ENCODE peak calls at places on chromosomes 7 and 10, in nine cellular contexts. Z, D, T, I, S, R, P, Y and O are unnamed samples. For H3K9me3, the result is how much of the 10 kb centered on the place peaks cover.

GRCh38 chr10:125989791-125990190 is 93.4 kb downstream of the FANK1 start:
- DNase-seq in S (no peak), R (no peak), T (no peak), I (no peak), Z (no peak), P (no peak), Y (no peak), D (no peak), O (no peak)

GRCh38 chr10:93039721-93040120 is 20.9 kb upstream of the CYP26C1 start:
- DNase-seq in D (no peak), T (no peak), I (no peak), Z (no peak), Y (no peak), S (no peak), R (no peak), P (no peak), O (no peak)

GRCh38 chr7:116571037-116571436 is 46.2 kb downstream of the CAV1 start:
- DNase-seq in I (no peak), T (no peak), D (no peak), R (no peak), Z (no peak), P (no peak), Y (no peak), S (no peak), O (no peak)

GRCh38 chr7:30179016-30179436 is 44.2 kb downstream of the MTURN start:
- DNase-seq in T (no peak), Z (no peak), S (no peak), Y (peak), I (no peak), D (no peak), R (no peak), P (no peak), O (no peak)

GRCh38 chr7:159209429-159209828 is 64.8 kb upstream of the VIPR2 start:
- DNase-seq in P (no peak), Z (no peak), S (no peak), I (no peak), Y (no peak), T (no peak), D (no peak), R (no peak), O (no peak)

GRCh38 chr10:94035982-94036663 is 42.4 kb downstream of the PLCE1 start:
- DNase-seq in R (no peak), Y (no peak), Z (no peak), S (no peak), D (no peak), I (no peak), T (no peak), P (no peak), O (no peak)

GRCh38 chr7:54874804-54875203 is 115.8 kb upstream of the SEC61G start:
- DNase-seq in I (no peak), T (no peak), S (no peak), Z (no peak), Y (no peak), P (no peak), R (no peak), D (no peak), O (no peak)

GRCh38 chr7:84251183-84251845 is 56.7 kb upstream of the SEMA3A start:
- DNase-seq in I (no peak), D (no peak), S (no peak), Y (no peak), Z (no peak), T (no peak), R (no peak), P (no peak), O (no peak)

GRCh38 chr10:53839437-53840039 is 961.5 kb downstream of the PCDH15 start:
- DNase-seq in D (no peak), S (no peak), P (peak), Y (no peak), R (no peak), T (no peak), Z (no peak), I (no peak), O (no peak)

GRCh38 chr10:86918022-86918471 is 39.4 kb downstream of the MMRN2 start:
- DNase-seq in Z (no peak), R (no peak), I (no peak), S (no peak), P (no peak), T (no peak), D (no peak), Y (no peak), O (no peak)

GRCh38 chr10:2650328-2650727 is 417.0 kb upstream of the PFKP start:
- DNase-seq in D (no peak), R (no peak), P (no peak), Z (no peak), T (no peak), I (no peak), S (no peak), Y (no peak), O (no peak)

GRCh38 chr10:65548046-65548445 is 1377.8 kb upstream of the LRRTM3 start:
- DNase-seq in S (no peak), T (no peak), R (no peak), I (no peak), P (no peak), D (no peak), Z (no peak), Y (no peak), O (no peak)

GRCh38 chr10:70145666-70146488 is 623 bp downstream of the TYSND1 start:
- DNase-seq in Y (peak), R (peak), T (peak), P (no peak), S (peak), D (peak), I (peak), Z (peak), O (peak)

GRCh38 chr10:47311193-47311899 is 10.9 kb upstream of the GDF2 start:
- DNase-seq in T (no peak), D (no peak), Y (peak), R (peak), I (no peak), S (no peak), P (no peak), Z (peak), O (no peak)

GRCh38 chr7:150322114-150322832 is 882 bp upstream of the LRRC61 start:
- DNase-seq in Y (no peak), Z (no peak), T (no peak), S (no peak), I (no peak), R (no peak), P (no peak), D (no peak), O (no peak)

GRCh38 chr7:137880432-137880831 is 33.7 kb upstream of the DGKI start:
- DNase-seq in T (no peak), I (no peak), R (no peak), P (no peak), Z (no peak), D (no peak), Y (no peak), S (no peak), O (no peak)

GRCh38 chr10:30980951-30981616 is 50.6 kb downstream of the ZNF438 start:
- DNase-seq in I (no peak), T (peak), R (no peak), S (no peak), Y (no peak), P (no peak), Z (no peak), D (no peak), O (peak)

GRCh38 chr10:61929555-61929954 is 28.1 kb downstream of the ARID5B start:
- DNase-seq in D (no peak), Y (no peak), I (no peak), Z (no peak), P (no peak), S (no peak), R (no peak), T (no peak), O (no peak)

GRCh38 chr7:22853674-22854157 is 31.1 kb upstream of the TOMM7 start:
- DNase-seq in S (no peak), P (no peak), Z (peak), I (no peak), D (peak), Y (peak), T (no peak), R (no peak), O (no peak)

GRCh38 chr7:24591152-24591551 is 17.9 kb downstream of the PALS2 start:
- DNase-seq in Z (no peak), T (no peak), D (no peak), I (no peak), R (no peak), P (no peak), S (no peak), Y (no peak), O (no peak)

GRCh38 chr7:142859829-142860228 is 5.0 kb downstream of the EPHB6 start:
- DNase-seq in I (no peak), D (no peak), Y (no peak), R (no peak), Z (no peak), T (no peak), S (no peak), P (no peak), O (peak)

GRCh38 chr7:155999631-156000489 is 187.6 kb upstream of the SHH start:
- DNase-seq in Y (no peak), Z (no peak), S (peak), T (no peak), D (no peak), I (no peak), P (no peak), R (no peak), O (no peak)
- H3K9me3 ChIP-seq in Y (under half), Z (under half), S (under half), T (under half), D (under half), I (under half), P (under half), R (under half), O (under half)

DNA sequence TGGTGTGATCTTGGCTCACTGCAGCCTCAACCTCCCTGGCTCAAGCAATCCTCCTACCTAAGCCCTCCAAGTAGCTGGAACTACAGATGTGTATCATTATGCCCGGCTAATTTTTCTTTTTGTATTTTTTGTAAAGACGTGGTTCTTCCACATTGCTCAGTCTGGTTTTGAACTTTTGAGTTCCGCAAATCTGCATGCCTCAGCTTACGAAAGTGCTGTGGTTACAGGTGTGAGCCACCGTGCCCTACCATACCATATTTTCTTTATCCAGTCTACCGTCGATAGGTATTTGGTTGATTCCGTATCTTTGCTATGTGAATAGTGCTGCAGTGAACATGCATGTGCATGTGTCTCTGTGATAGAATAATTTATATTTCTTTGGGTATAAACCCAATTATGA is 6.5 kb downstream of the ZNF107 start:
- DNase-seq in I (no peak), S (no peak), R (no peak), P (no peak), T (no peak), D (no peak), Y (no peak), Z (no peak), O (no peak)
- H3K9me3 ChIP-seq in I (half or more), S (under half), R (under half), P (under half), T (under half), D (under half), Y (under half), Z (half or more), O (under half)

DNA sequence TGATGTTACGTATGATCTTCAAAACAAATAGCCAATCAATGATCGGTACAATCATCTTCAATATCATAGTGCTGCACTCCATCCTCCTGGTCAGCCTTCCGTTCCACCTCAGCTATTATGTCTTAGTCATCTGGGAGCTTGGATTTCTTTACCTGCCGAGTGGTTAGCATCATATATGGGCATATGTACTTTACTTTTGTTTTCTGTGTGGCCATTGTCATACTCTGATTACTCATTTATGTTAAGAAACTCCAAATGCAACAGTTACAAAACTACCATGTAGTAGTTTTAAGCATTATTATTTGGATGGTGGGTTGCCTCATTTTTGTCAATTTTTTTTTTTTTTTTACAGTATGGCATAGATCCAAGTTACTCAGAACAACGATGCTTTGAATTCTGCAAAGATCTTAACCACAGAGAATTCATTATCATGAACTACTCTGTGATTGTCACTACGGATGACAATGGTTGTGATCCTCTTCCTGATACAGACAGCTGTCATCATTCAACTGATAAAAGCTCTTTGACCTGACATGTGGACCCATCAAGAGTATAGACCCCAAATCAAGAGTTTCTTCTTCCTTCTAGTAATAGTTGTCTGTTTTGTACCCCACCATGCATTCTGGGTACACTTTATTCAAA is 52.1 kb upstream of the NME8 start:
- DNase-seq in P (no peak), Y (no peak), I (no peak), S (no peak), R (no peak), D (no peak), Z (no peak), T (no peak), O (no peak)
- H3K9me3 ChIP-seq in P (under half), Y (under half), I (under half), S (under half), R (under half), D (under half), Z (under half), T (under half), O (under half)

GRCh38 chr7:33757563-33758165 is 147.7 kb upstream of the BMPER start:
- DNase-seq in P (peak), S (no peak), I (no peak), T (no peak), R (no peak), Y (peak), Z (no peak), D (no peak), O (no peak)
- H3K9me3 ChIP-seq in P (under half), S (under half), I (under half), T (under half), R (under half), Y (under half), Z (under half), D (under half), O (under half)